ENCODE peak calls at places on chromosomes 2 and 18, in seven cellular contexts. O is progenitor cell of endocrine pancreas, X is dorsolateral prefrontal cortex, I is stomach, C is HEK293T, U is nephron progenitor cell, Q is GM03348. B is an unnamed sample.

GRCh38 chr2:8491296-8492048 is 190.4 kb upstream of the ID2 start:
- DNase-seq in O (no peak), X (no peak), I (peak), C (no peak), U (no peak), Q (peak), B (no peak)

GRCh38 chr2:239341146-239341732 is 59.6 kb downstream of the HDAC4 start:
- DNase-seq in O (no peak), X (no peak), I (no peak), C (no peak), U (no peak), Q (no peak), B (no peak)

GRCh38 chr2:118148133-118148532 is 59.9 kb downstream of the INSIG2 start:
- DNase-seq in O (no peak), X (no peak), I (no peak), C (no peak), U (no peak), Q (no peak), B (no peak)

GRCh38 chr2:105455488-105455991 is 56.7 kb upstream of the FHL2 start:
- DNase-seq in O (no peak), X (no peak), I (peak), C (no peak), U (no peak), Q (peak), B (peak)

GRCh38 chr2:32632089-32632488 is 4.2 kb downstream of the TTC27 start:
- DNase-seq in O (no peak), X (no peak), I (no peak), C (no peak), U (no peak), Q (no peak), B (peak)

GRCh38 chr2:104650405-104650996 is 203.4 kb upstream of the POU3F3 start:
- DNase-seq in O (no peak), X (no peak), I (no peak), C (no peak), U (no peak), Q (no peak), B (no peak)

GRCh38 chr2:78861546-78861945 is 164.0 kb upstream of the REG3G start:
- DNase-seq in O (no peak), X (no peak), I (no peak), C (peak), U (no peak), Q (no peak), B (no peak)

GRCh38 chr2:14358774-14359173 is 273.7 kb upstream of the LRATD1 start:
- DNase-seq in O (no peak), X (no peak), I (no peak), C (no peak), U (no peak), Q (no peak), B (no peak)

GRCh38 chr2:143686585-143687164 is 557.5 kb downstream of the ARHGAP15 start:
- DNase-seq in O (no peak), X (no peak), I (no peak), C (peak), U (no peak), Q (peak), B (peak)

GRCh38 chr2:234494361-234495075 is 2.4 kb downstream of the ARL4C start:
- DNase-seq in O (no peak), X (no peak), I (peak), C (no peak), U (no peak), Q (no peak), B (peak)

GRCh38 chr18:37470986-37471385 is 94.6 kb downstream of the CELF4 start:
- DNase-seq in O (no peak), X (no peak), I (no peak), C (no peak), U (no peak), Q (no peak), B (no peak)

GRCh38 chr18:23193727-23194126 is 58.4 kb downstream of the CABLES1 start:
- DNase-seq in O (no peak), X (no peak), I (no peak), C (no peak), U (no peak), Q (no peak), B (no peak)

GRCh38 chr2:8595428-8595805 is 86.4 kb upstream of the ID2 start:
- DNase-seq in O (no peak), X (no peak), I (no peak), C (no peak), U (no peak), Q (no peak), B (no peak)

GRCh38 chr2:88263861-88264260 is 93.7 kb downstream of the THNSL2 start:
- DNase-seq in O (no peak), X (no peak), I (no peak), C (no peak), U (no peak), Q (no peak), B (no peak)

GRCh38 chr2:11118761-11119160 is 36.5 kb upstream of the SLC66A3 start:
- DNase-seq in O (no peak), X (no peak), I (no peak), C (no peak), U (no peak), Q (no peak), B (peak)

GRCh38 chr2:111617804-111618576 is 266.0 kb downstream of the ANAPC1 start:
- DNase-seq in O (no peak), X (no peak), I (no peak), C (no peak), U (no peak), Q (peak), B (no peak)

GRCh38 chr18:78699516-78699915 is 280.1 kb upstream of the SALL3 start:
- DNase-seq in O (no peak), X (no peak), I (no peak), C (no peak), U (no peak), Q (no peak), B (no peak)

GRCh38 chr18:57150828-57151227 is 3.9 kb downstream of the BOD1L2 start:
- DNase-seq in O (peak), X (no peak), I (no peak), C (no peak), U (peak), Q (no peak), B (no peak)

GRCh38 chr2:74991977-74992376 is 33.5 kb downstream of the POLE4 start:
- DNase-seq in O (no peak), X (no peak), I (no peak), C (no peak), U (no peak), Q (peak), B (peak)

GRCh38 chr2:119657486-119658145 is 21.4 kb upstream of the TMEM177 start:
- DNase-seq in O (no peak), X (no peak), I (no peak), C (no peak), U (no peak), Q (no peak), B (no peak)

GRCh38 chr2:215848146-215848545 is 165.2 kb downstream of the MREG start:
- DNase-seq in O (no peak), X (no peak), I (no peak), C (no peak), U (no peak), Q (no peak), B (no peak)

GRCh38 chr2:154637426-154637825 is 61.1 kb upstream of the KCNJ3 start:
- DNase-seq in O (no peak), X (no peak), I (no peak), C (no peak), U (no peak), Q (no peak), B (no peak)

GRCh38 chr2:230864605-230865323 is at the start of gene ITM2C:
- DNase-seq in O (peak), X (no peak), I (peak), C (peak), U (peak), Q (peak), B (peak)

GRCh38 chr2:121368841-121369240 is 83.8 kb upstream of the TFCP2L1 start:
- DNase-seq in O (no peak), X (no peak), I (no peak), C (no peak), U (no peak), Q (no peak), B (peak)

GRCh38 chr2:132845339-132845738 is 175.3 kb upstream of the LYPD1 start:
- DNase-seq in O (no peak), X (no peak), I (no peak), C (no peak), U (no peak), Q (no peak), B (no peak)

GRCh38 chr2:191626497-191627151 is 51.3 kb upstream of the NABP1 start:
- DNase-seq in O (no peak), X (no peak), I (no peak), C (no peak), U (no peak), Q (peak), B (peak)

GRCh38 chr2:202172439-202173191 is 65.8 kb downstream of the SUMO1 start:
- DNase-seq in O (no peak), X (no peak), I (no peak), C (no peak), U (no peak), Q (no peak), B (peak)